ENCODE peak calls at places on chromosomes 12 and 14, in four cellular contexts. L is GM12878, V is HepG2, E is HCT116. Q is an unnamed sample.

GRCh38 chr12:104911942-104912341 is 46.1 kb downstream of the SLC41A2 start:
- DNase-seq in V (no peak), L (no peak), E (no peak), Q (no peak)

GRCh38 chr12:95763809-95764253 is 26.7 kb downstream of the NTN4 start:
- DNase-seq in V (peak), L (no peak), E (peak), Q (no peak)

GRCh38 chr12:57845478-57846284 is 848 bp downstream of the CTDSP2 start:
- DNase-seq in V (peak), E (no peak), L (no peak), Q (peak)

GRCh38 chr12:97781342-97781741 is 318.7 kb downstream of the RMST start:
- DNase-seq in E (no peak), L (no peak), V (no peak), Q (no peak)

GRCh38 chr12:48379784-48380183 is 29.1 kb upstream of the ZNF641 start:
- DNase-seq in E (no peak), V (no peak), L (no peak), Q (no peak)

GRCh38 chr14:32593290-32593942 is 264.3 kb downstream of the AKAP6 start:
- DNase-seq in L (no peak), E (no peak), V (no peak), Q (no peak)

GRCh38 chr14:34965365-34965764 is 17.4 kb upstream of the SRP54 start:
- DNase-seq in V (no peak), L (no peak), E (no peak), Q (no peak)

GRCh38 chr12:2615665-2616387 is 178.9 kb upstream of the FKBP4 start:
- DNase-seq in V (no peak), L (no peak), E (no peak), Q (no peak)

GRCh38 chr12:88185279-88185678 is 43.2 kb downstream of the TMTC3 start:
- DNase-seq in V (no peak), L (no peak), E (no peak), Q (no peak)

GRCh38 chr12:121530600-121531355 is 50.0 kb downstream of the KDM2B start:
- DNase-seq in E (no peak), L (no peak), V (no peak), Q (peak)
- TF ChIP-seq SRF in E (no peak), L (no peak), V (no peak), Q (no peak)

GRCh38 chr14:100589071-100589759 is 2.0 kb upstream of the BEGAIN start:
- DNase-seq in V (no peak), E (no peak), L (no peak), Q (no peak)

GRCh38 chr14:100592461-100592871 is 5.2 kb upstream of the BEGAIN start:
- DNase-seq in L (no peak), E (no peak), V (no peak), Q (no peak)

GRCh38 chr14:100591453-100592371 is 4.5 kb upstream of the BEGAIN start:
- DNase-seq in E (no peak), V (no peak), L (no peak), Q (no peak)

GRCh38 chr14:100589760-100590469 is 2.7 kb upstream of the BEGAIN start:
- DNase-seq in L (no peak), V (no peak), E (no peak), Q (no peak)

GRCh38 chr14:100590726-100591452 is 3.7 kb upstream of the BEGAIN start:
- DNase-seq in E (no peak), V (no peak), L (no peak), Q (no peak)
- TF ChIP-seq SRF in E (no peak), V (no peak), L (no peak), Q (no peak)

DNA sequence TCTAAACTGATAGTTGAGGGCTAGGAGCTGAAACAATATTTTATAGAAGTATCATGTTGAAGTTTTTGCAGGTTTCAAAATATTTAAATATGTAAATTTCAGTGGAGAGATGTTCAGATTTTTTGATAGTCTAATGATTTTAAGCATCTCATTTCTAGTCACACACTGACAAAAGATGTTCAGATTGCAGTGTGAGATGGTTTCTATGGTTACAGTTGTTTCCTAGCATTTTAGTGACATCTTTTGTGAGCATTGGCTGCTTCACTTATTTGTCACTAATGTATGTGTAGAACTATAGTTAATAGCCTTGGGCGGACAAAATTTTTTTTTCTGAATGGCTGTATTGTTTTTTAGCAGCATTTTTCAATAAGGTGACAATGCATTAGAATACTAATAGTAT is 315.5 kb upstream of the PRKD1 start:
- DNase-seq in V (no peak), E (no peak), L (no peak), Q (no peak)
- TF ChIP-seq SRF in V (no peak), E (no peak), L (no peak), Q (no peak)

GRCh38 chr12:51270067-51270846 is at the start of gene SMAGP:
- DNase-seq in E (no peak), L (no peak), V (peak), Q (peak)

GRCh38 chr12:51265024-51265423 is 5.2 kb downstream of the SMAGP start:
- DNase-seq in V (no peak), L (peak), E (no peak), Q (no peak)

GRCh38 chr12:51270847-51271518 is 768 bp upstream of the SMAGP start:
- DNase-seq in V (peak), E (peak), L (no peak), Q (no peak)

GRCh38 chr12:51264297-51264696 is 5.9 kb downstream of the SMAGP start:
- DNase-seq in E (no peak), L (no peak), V (no peak), Q (no peak)

GRCh38 chr12:51269174-51270066 is 795 bp downstream of the SMAGP start:
- DNase-seq in L (no peak), V (peak), E (no peak), Q (peak)
- TF ChIP-seq SRF in L (no peak), V (no peak), E (no peak), Q (no peak)

GRCh38 chr12:124566181-124567034 is 1.0 kb downstream of the NCOR2 start:
- DNase-seq in E (peak), L (no peak), V (peak), Q (peak)
- TF ChIP-seq SRF in E (no peak), L (no peak), V (no peak), Q (no peak)

GRCh38 chr12:53289891-53290290 is 5.5 kb upstream of the PFDN5 start:
- DNase-seq in E (no peak), L (no peak), V (no peak), Q (no peak)

GRCh38 chr12:53288322-53288721 is 7.0 kb upstream of the PFDN5 start:
- DNase-seq in E (no peak), L (no peak), V (no peak), Q (no peak)

GRCh38 chr12:53292441-53292840 is 2.9 kb upstream of the PFDN5 start:
- DNase-seq in E (no peak), V (no peak), L (no peak), Q (no peak)

GRCh38 chr12:53287741-53288216 is 7.6 kb upstream of the PFDN5 start:
- DNase-seq in V (peak), L (peak), E (no peak), Q (peak)

GRCh38 chr12:53290661-53291060 is 4.7 kb upstream of the PFDN5 start:
- DNase-seq in L (no peak), V (no peak), E (no peak), Q (no peak)
- TF ChIP-seq SRF in L (no peak), V (no peak), E (no peak), Q (no peak)

DNA sequence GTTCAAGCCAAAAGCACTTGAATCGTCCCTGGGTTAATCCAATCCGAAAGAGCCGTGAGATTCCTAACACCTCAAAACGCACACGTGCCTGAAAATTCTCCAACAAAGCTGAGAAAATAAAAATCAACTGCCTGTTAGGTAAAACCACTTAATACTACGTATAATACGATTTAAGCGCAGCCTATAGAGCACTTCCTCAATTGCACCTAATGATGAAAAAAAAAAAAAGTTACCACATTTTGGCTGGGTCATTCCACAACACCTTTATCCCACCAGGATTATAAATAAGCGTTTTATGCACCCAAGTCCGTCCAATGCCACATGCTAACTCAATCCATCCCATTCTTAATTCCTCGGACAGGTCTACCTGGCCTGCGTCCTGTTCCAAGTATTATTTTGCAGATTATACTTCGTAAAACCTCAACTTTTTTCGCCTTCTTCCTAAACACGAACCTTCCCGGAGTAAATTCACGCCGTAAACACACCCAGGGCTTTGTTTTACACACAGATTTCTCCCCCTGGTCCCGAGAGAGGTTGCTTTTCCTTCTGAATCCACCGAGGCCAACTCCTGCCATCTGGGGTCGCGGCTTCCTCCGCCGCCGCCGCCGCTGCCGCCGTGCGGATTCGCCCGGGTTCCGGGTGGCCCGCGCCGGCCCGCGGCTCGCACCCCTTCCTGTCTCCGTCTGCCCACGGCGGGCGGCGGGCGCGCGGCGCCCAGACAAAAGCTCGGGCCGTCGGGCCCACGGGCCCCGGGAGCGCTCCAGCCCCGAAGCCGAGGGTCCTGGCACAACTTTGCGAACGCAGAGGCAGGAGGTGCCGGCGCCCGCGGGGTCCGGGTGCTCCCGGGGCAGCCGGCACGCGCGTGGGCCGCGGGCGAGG is 66.2 kb downstream of the RNF34 start:
- DNase-seq in E (no peak), L (no peak), V (no peak), Q (no peak)
- TF ChIP-seq SRF in E (no peak), L (no peak), V (no peak), Q (no peak)

GRCh38 chr12:52254180-52254964 is 20.1 kb upstream of the KRT86 start:
- DNase-seq in L (no peak), E (no peak), V (no peak), Q (no peak)
- TF ChIP-seq SRF in L (no peak), E (no peak), V (no peak), Q (no peak)

DNA sequence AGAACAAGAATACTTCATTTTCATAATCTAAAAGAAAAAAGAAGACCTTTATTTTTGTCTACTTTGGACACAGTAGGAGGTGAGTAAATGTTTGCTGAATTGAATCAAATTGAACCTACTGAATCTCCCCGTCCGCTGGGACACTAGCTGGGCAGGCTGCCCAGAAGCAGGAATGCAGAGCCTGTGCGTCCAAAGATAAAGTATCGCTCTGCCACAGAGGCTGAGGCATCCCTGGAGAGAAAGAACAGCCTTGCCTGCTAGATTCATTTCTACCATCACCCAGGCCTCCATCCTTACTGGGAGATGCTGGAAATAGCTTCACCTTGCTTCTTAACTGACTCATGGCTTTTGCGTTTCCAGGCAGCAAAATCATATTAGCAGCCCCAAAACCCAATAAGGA is 64.1 kb upstream of the TSPAN11 start:
- DNase-seq in V (no peak), L (no peak), E (no peak), Q (no peak)
- TF ChIP-seq SRF in V (no peak), L (no peak), E (no peak), Q (no peak)

Q was measured in K562.